ENCODE peak calls at places on chromosome 4, in seven cellular contexts. H is T-helper 1 cell; I is epithelial cell of esophagus; A is upper lobe of right lung; Z is IMR-90; B is activated CD8-positive, alpha-beta memory T cell treated with anti-CD3 and anti-CD28 coated beads for 48 hours; G is nucleus accumbens. S is an unnamed sample.

GRCh38 chr4:113153529-113154101 is 104.2 kb downstream of the ANK2 start:
- DNase-seq in H (no peak), I (peak; percentile 85), A (no peak), Z (no peak), B (no peak), G (no peak), S (no peak)

GRCh38 chr4:162011039-162011438 is 152.8 kb downstream of the FSTL5 start:
- DNase-seq in H (no peak), I (no peak), A (no peak), Z (peak; percentile 0), B (no peak), G (no peak), S (no peak)

GRCh38 chr4:46993075-46994006 is at the start of gene GABRA4:
- DNase-seq in H (no peak), I (peak; percentile 2), A (peak; percentile 63), Z (no peak), B (no peak), G (peak; percentile 30), S (no peak)

GRCh38 chr4:69594382-69594781 is 45.1 kb downstream of the UGT2A2 start:
- DNase-seq in H (no peak), I (no peak), A (no peak), Z (no peak), B (no peak), G (no peak), S (no peak)

GRCh38 chr4:188372051-188372450 is 232.8 kb downstream of the TRIML1 start:
- DNase-seq in H (no peak), I (peak; percentile 76), A (no peak), Z (peak; percentile 73), B (no peak), G (no peak), S (peak; percentile 68)

GRCh38 chr4:162485486-162485885 is 321.7 kb upstream of the FSTL5 start:
- DNase-seq in H (no peak), I (peak; percentile 67), A (no peak), Z (no peak), B (no peak), G (no peak), S (no peak)

GRCh38 chr4:76153356-76153755 is 5.2 kb upstream of the NUP54 start:
- DNase-seq in H (no peak), I (no peak), A (no peak), Z (no peak), B (no peak), G (no peak), S (no peak)

GRCh38 chr4:24965627-24966026 is 52.8 kb upstream of the CCDC149 start:
- DNase-seq in H (no peak), I (peak; percentile 48), A (no peak), Z (no peak), B (no peak), G (no peak), S (no peak)

GRCh38 chr4:13244342-13244905 is 239.7 kb downstream of the RAB28 start:
- DNase-seq in H (no peak), I (no peak), A (no peak), Z (no peak), B (no peak), G (no peak), S (no peak)

GRCh38 chr4:76982638-76983579 is 33.4 kb downstream of the SEPTIN11 start:
- DNase-seq in H (no peak), I (no peak), A (no peak), Z (peak; percentile 54), B (no peak), G (no peak), S (no peak)

GRCh38 chr4:16029329-16029728 is 54.5 kb downstream of the PROM1 start:
- DNase-seq in H (no peak), I (no peak), A (no peak), Z (peak; percentile 79), B (no peak), G (no peak), S (peak; percentile 25)

GRCh38 chr4:95798727-95799126 is 41.2 kb upstream of the PDHA2 start:
- DNase-seq in H (no peak), I (no peak), A (no peak), Z (no peak), B (no peak), G (no peak), S (no peak)

GRCh38 chr4:26671111-26671510 is 87.2 kb downstream of the TBC1D19 start:
- DNase-seq in H (no peak), I (no peak), A (no peak), Z (no peak), B (no peak), G (no peak), S (no peak)

GRCh38 chr4:7255488-7255881 is 63.1 kb downstream of the SORCS2 start:
- DNase-seq in H (no peak), I (no peak), A (no peak), Z (no peak), B (no peak), G (no peak), S (no peak)

GRCh38 chr4:6137027-6137746 is 63.2 kb downstream of the JAKMIP1 start:
- DNase-seq in H (no peak), I (no peak), A (no peak), Z (no peak), B (no peak), G (no peak), S (no peak)

GRCh38 chr4:140154572-140154891 is 548 bp upstream of the MAML3 start:
- DNase-seq in H (no peak), I (no peak), A (no peak), Z (no peak), B (no peak), G (no peak), S (no peak)

GRCh38 chr4:186749611-186750281 is 26.1 kb upstream of the FAT1 start:
- DNase-seq in H (no peak), I (no peak), A (no peak), Z (no peak), B (no peak), G (no peak), S (no peak)

GRCh38 chr4:151276787-151277557 is at the start of gene PRSS48:
- DNase-seq in H (peak; percentile 6), I (peak; percentile 68), A (peak; percentile 77), Z (peak; percentile 32), B (peak; percentile 30), G (peak; percentile 74), S (peak; percentile 6)

S was measured in amniotic stem cell.